ENCODE peak calls at places on chromosome 16, in seven cellular contexts. K is heart left ventricle, L is A549, P is uterus, X is body of pancreas, M is suprapubic skin, A is HCT116. R is an unnamed sample.

GRCh38 chr16:9079430-9079812 is 12.0 kb upstream of the HAPSTR1 start:
- DNase-seq in P (no peak), A (no peak), L (no peak), K (no peak), X (no peak), M (no peak), R (no peak)

GRCh38 chr16:89918453-89919347 is at the start of gene MC1R:
- DNase-seq in X (no peak), M (peak), P (no peak), L (peak), K (no peak), A (peak), R (no peak)

GRCh38 chr16:3065069-3065741 is at the start of gene IL32:
- DNase-seq in X (peak), K (peak), L (peak), M (no peak), A (no peak), P (no peak), R (peak)

GRCh38 chr16:20799599-20799998 is 6.7 kb downstream of the ERI2 start:
- DNase-seq in M (no peak), L (no peak), P (no peak), K (no peak), X (no peak), A (peak), R (no peak)

GRCh38 chr16:20889625-20890275 is 10.4 kb downstream of the DCUN1D3 start:
- DNase-seq in A (no peak), K (no peak), M (no peak), X (no peak), P (no peak), L (no peak), R (no peak)

GRCh38 chr16:84614075-84614474 is 3.8 kb downstream of the COTL1 start:
- DNase-seq in K (no peak), P (peak), A (no peak), M (no peak), X (no peak), L (no peak), R (no peak)

GRCh38 chr16:87254734-87255133 is 62.5 kb downstream of the C16orf95 start:
- DNase-seq in K (no peak), A (no peak), M (peak), P (no peak), L (no peak), X (no peak), R (no peak)

GRCh38 chr16:75311383-75311938 is 60.0 kb upstream of the BCAR1 start:
- DNase-seq in A (no peak), K (no peak), X (no peak), M (no peak), L (no peak), P (no peak), R (no peak)

GRCh38 chr16:57977418-57978069 is 6.6 kb upstream of the CNGB1 start:
- DNase-seq in P (no peak), X (no peak), K (no peak), L (peak), A (no peak), M (no peak), R (no peak)

GRCh38 chr16:66713076-66713475 is 16.5 kb upstream of the CMTM4 start:
- DNase-seq in X (no peak), A (no peak), M (no peak), L (no peak), K (no peak), P (no peak), R (no peak)

GRCh38 chr16:27718767-27719445 is 169.0 kb downstream of the KATNIP start:
- DNase-seq in L (no peak), A (peak), P (no peak), K (no peak), M (no peak), X (no peak), R (no peak)

GRCh38 chr16:83561876-83562275 is 245.9 kb upstream of the HSBP1 start:
- DNase-seq in K (no peak), P (no peak), M (no peak), X (no peak), L (no peak), A (no peak), R (no peak)

GRCh38 chr16:26335236-26335809 is 643.6 kb downstream of the HS3ST4 start:
- DNase-seq in A (no peak), M (no peak), P (no peak), L (no peak), K (no peak), X (no peak), R (no peak)

GRCh38 chr16:86343111-86343642 is 167.2 kb upstream of the FOXF1 start:
- DNase-seq in M (no peak), P (peak), L (no peak), X (no peak), K (no peak), A (no peak), R (peak)

GRCh38 chr16:53913082-53913870 is 209.3 kb downstream of the FTO start:
- DNase-seq in X (peak), P (peak), L (peak), A (no peak), K (peak), M (no peak), R (peak)

GRCh38 chr16:74902161-74902560 is 82.8 kb downstream of the WDR59 start:
- DNase-seq in K (no peak), X (no peak), M (no peak), L (no peak), A (no peak), P (no peak), R (no peak)

GRCh38 chr16:74774223-74775139 is at the start of gene FA2H:
- DNase-seq in X (peak), M (no peak), A (peak), K (peak), L (peak), P (peak), R (peak)

GRCh38 chr16:67673712-67674580 is 7.3 kb downstream of the C16orf86 start:
- DNase-seq in A (no peak), L (no peak), K (peak), P (no peak), X (peak), M (no peak), R (peak)

GRCh38 chr16:53098526-53099317 is 43.9 kb downstream of the CHD9 start:
- DNase-seq in L (peak), P (peak), X (peak), M (peak), K (peak), A (no peak), R (peak)

GRCh38 chr16:86380045-86380444 is 130.3 kb upstream of the FOXF1 start:
- DNase-seq in L (no peak), A (no peak), X (no peak), K (no peak), M (no peak), P (no peak), R (no peak)

GRCh38 chr16:28166394-28167208 is 45.2 kb downstream of the XPO6 start:
- DNase-seq in X (no peak), K (no peak), M (no peak), P (no peak), A (peak), L (no peak), R (no peak)

GRCh38 chr16:23640669-23640958 is 496 bp downstream of the PALB2 start:
- DNase-seq in P (no peak), K (no peak), M (no peak), X (no peak), A (no peak), L (no peak), R (no peak)

GRCh38 chr16:52066951-52067350 is 480.0 kb downstream of the TOX3 start:
- DNase-seq in K (no peak), P (no peak), A (no peak), L (no peak), M (no peak), X (no peak), R (no peak)

GRCh38 chr16:228151-228855 is 946 bp downstream of the LUC7L start:
- DNase-seq in L (peak), K (no peak), P (no peak), X (no peak), M (no peak), A (no peak), R (no peak)

GRCh38 chr16:19003935-19004334 is 20.2 kb downstream of the TMC7 start:
- DNase-seq in M (no peak), K (no peak), X (no peak), A (no peak), L (no peak), P (no peak), R (no peak)

GRCh38 chr16:72938426-72939164 is 109.3 kb downstream of the ZFHX3 start:
- DNase-seq in M (peak), P (peak), A (no peak), L (peak), K (peak), X (peak), R (peak)

GRCh38 chr16:64065523-64065922 is 1056.3 kb downstream of the CDH11 start:
- DNase-seq in L (no peak), K (no peak), P (no peak), X (no peak), A (no peak), M (no peak), R (no peak)

GRCh38 chr16:180101-180920 is at the start of gene HBQ1:
- DNase-seq in M (no peak), A (no peak), X (peak), P (no peak), L (peak), K (no peak), R (peak)

GRCh38 chr16:17334096-17334495 is 136.7 kb downstream of the XYLT1 start:
- DNase-seq in M (no peak), K (peak), A (no peak), P (no peak), X (no peak), L (no peak), R (no peak)

GRCh38 chr16:50909831-50910697 is 168.2 kb downstream of the CYLD start:
- DNase-seq in K (no peak), X (no peak), M (no peak), P (no peak), A (no peak), L (no peak), R (no peak)

GRCh38 chr16:66668777-66669444 is 27.6 kb downstream of the CMTM4 start:
- DNase-seq in X (no peak), A (no peak), L (no peak), P (no peak), M (no peak), K (no peak), R (no peak)

GRCh38 chr16:52498640-52499039 is 48.3 kb downstream of the TOX3 start:
- DNase-seq in X (no peak), M (no peak), A (no peak), K (no peak), P (no peak), L (no peak), R (no peak)

GRCh38 chr16:6891486-6891885 is 441.2 kb upstream of the RBFOX1 start:
- DNase-seq in M (no peak), K (no peak), X (no peak), A (no peak), P (no peak), L (no peak), R (no peak)

DNA sequence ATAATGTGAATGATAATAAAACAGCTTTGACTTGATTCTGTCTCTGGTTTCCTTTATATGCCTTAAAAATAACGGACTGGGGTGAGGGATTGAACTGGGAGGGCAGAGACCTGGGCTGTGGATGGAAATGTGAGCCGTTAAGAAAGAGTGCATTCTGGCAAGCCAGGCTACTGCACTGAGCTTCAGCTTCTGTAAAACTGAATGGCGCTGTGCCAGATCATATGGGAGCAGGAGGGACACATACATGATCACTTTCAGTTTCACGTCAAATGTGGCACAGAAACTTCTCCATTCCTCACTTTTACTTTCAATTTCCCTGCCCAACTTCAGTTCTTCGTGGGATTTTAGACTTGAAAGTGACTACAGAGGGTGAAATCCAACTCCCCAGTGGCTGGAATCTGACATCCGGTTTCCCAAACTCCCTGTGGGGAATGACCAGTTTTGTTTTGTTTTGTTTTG is 1.1 kb downstream of the MT2A start:
- DNase-seq in P (no peak), A (peak), X (peak), L (peak), M (peak), K (peak), R (no peak)
- TF ChIP-seq POLR2A in P (no peak), A (peak), X (peak), L (no peak), M (peak), K (no peak), R (peak)

DNA sequence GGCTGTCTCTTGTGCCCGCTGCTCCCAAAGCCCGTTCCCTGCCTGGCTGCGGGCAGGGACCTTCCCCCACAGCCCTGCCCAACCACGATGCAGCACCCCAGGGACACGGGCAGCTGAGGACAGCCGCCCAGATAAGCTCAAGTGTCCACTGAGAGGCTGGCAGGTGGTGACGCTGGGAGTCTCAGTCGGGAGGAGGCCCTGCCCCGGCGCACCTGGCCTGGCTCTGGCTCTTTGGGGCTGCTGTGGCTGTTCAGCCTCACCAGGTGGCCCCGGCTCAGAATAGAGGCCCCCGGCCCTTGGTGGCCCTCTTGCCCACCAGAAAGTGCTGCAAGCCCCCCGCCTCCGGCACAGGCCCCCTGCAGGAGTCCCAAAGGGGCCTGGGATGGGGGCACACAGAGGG is 5.5 kb downstream of the NTHL1 start:
- DNase-seq in X (no peak), K (peak), A (no peak), M (no peak), L (no peak), P (no peak), R (no peak)
- H3K27ac ChIP-seq in X (peak), K (no peak), A (no peak), M (no peak), L (peak), P (peak), R (peak)

DNA sequence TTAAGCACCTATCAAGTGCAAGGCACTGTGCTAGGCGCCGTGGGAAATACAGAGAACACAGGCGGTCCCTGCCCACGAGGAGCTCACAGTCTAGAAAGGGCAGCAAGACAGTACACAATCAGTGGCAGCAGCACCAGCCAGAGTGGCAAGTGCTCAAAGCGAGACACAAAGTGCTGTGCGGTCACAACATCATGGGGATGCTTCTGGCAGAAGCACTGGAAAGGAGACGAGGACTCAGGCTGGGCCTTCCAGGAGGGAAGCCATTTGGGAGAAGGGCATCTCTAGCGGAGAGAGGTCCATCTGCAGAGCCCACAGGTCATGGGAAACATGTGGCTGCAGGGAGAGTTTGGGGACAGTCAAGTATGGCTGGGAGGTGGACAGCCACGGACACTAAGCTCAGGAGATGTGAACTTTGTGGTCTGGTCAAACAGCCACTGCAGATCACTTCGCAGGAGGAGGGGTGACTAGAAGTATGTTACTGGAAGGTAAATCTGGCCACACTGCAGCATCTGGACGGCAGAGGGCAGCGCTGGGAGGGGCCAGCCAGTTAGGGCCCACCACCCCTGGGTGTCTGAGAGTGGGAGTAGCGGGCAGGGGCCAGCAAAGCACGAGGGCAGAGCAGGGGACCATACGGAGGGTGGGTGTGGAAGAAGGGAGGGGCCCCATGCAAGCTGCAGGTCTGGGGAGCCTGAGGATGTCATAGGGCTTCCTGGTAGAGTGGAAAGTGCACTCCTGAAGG is 71.1 kb downstream of the N4BP1 start:
- DNase-seq in K (no peak), A (no peak), X (peak), L (no peak), P (no peak), M (no peak), R (no peak)
- TF ChIP-seq CTCF in K (peak), A (no peak), X (no peak), L (peak), P (no peak), M (no peak), R (no peak)

DNA sequence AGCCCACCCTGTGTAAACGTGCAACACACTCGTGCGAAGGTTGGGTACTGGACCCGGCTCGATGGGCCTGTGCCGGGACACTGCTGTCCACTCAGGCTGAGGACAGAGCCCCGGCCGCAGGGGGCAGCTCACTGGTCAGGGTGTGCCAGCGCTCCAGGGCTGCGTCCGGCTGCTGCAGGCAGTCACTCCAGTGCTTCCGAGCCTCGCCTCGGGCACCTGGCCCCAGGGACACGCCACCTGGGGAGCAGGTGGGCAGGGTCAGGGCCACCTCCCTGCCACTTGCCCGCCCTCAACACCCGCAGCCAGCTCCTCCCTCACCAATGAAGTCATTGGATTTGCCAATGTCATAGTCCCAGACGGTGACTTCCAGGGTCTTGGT is 4.7 kb downstream of the DOC2A start:
- DNase-seq in A (no peak), M (no peak), P (no peak), L (no peak), K (no peak), X (no peak), R (no peak)
- TF ChIP-seq POLR2A in A (no peak), M (no peak), P (no peak), L (no peak), K (no peak), X (no peak), R (no peak)

DNA sequence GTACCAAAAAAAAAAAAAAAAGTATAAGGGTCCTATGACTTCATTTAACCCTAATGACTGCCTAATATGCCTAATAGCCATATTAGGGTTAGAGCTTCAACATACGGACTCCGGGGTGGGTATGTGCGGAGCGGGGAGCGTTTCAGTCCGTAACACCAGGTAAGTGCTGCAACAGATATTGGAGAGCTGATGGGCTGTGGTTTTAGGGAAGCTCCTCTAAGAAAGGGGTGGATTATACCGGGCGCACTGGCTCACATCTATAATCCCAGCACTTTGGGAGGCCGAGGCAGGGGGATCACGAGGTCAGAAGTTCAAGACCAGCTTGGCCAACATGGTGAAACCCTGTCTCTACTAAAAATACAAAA is 1.9 kb upstream of the ZC3H7A start:
- DNase-seq in M (no peak), P (no peak), X (no peak), L (no peak), A (no peak), K (no peak), R (no peak)
- H3K27ac ChIP-seq in M (peak), P (no peak), X (peak), L (no peak), A (no peak), K (no peak), R (no peak)

DNA sequence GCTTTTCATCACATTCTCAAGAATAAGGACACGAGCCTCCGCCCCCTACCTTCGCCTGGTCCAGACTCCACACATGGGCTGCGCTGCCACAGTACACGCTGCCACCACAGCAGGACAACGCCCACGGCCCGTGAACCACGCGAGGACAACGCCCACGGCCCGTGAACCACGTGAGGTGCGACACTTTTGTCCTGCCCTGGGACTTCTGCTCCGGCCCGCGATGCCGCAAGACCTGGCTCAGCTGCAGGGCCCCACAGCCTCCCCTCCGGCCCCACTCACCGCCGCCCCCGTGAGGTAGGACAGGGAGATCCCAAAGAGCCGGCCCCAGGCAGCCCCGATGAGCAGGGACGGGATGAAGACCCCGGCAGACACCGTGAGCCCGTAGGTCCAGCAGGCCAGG is 5.9 kb upstream of the CCDC154 start:
- DNase-seq in K (no peak), L (no peak), P (no peak), M (no peak), A (no peak), X (no peak), R (no peak)
- TF ChIP-seq CTCF in K (no peak), L (no peak), P (no peak), M (no peak), A (no peak), X (no peak), R (no peak)

R was measured in ovary.